ENCODE peak calls at places on chromosomes 2 and 18, in four cellular contexts. T, F, I and A are unnamed samples.

GRCh38 chr18:45119888-45120287 is 439.2 kb downstream of the SETBP1 start:
- DNase-seq in T (no peak), I (peak; percentile 31), F (no peak), A (no peak)

GRCh38 chr2:30037016-30037415 is 109.8 kb upstream of the YPEL5 start:
- DNase-seq in F (no peak), T (no peak), I (no peak), A (no peak)

GRCh38 chr2:20474757-20475566 is 28.1 kb downstream of the RHOB start:
- DNase-seq in T (no peak), I (no peak), F (no peak), A (no peak)

GRCh38 chr2:231679906-231680283 is 28.4 kb upstream of the PTMA start:
- DNase-seq in F (no peak), T (no peak), I (no peak), A (no peak)

GRCh38 chr2:241857572-241858121 is 1.0 kb downstream of the PDCD1 start:
- DNase-seq in T (no peak), I (peak; percentile 6), F (no peak), A (no peak)

GRCh38 chr2:199485732-199486335 is 28.1 kb upstream of the SATB2 start:
- DNase-seq in T (peak; percentile 29), I (peak; percentile 82), F (no peak), A (no peak)

GRCh38 chr2:227214622-227215041 is 50.2 kb downstream of the COL4A3 start:
- DNase-seq in I (no peak), T (no peak), F (no peak), A (no peak)

GRCh38 chr2:222319576-222320440 is 21.0 kb upstream of the PAX3 start:
- DNase-seq in F (no peak), T (peak; percentile 35), I (peak; percentile 80), A (no peak)

GRCh38 chr2:197675711-197676188 is 363 bp upstream of the RFTN2 start:
- DNase-seq in I (no peak), F (no peak), T (no peak), A (no peak)

GRCh38 chr2:169139993-169140767 is 70.8 kb downstream of the DHRS9 start:
- DNase-seq in T (no peak), F (no peak), I (no peak), A (no peak)

GRCh38 chr2:54535599-54536195 is 79.6 kb downstream of the SPTBN1 start:
- DNase-seq in T (peak; percentile 41), F (no peak), I (no peak), A (peak; percentile 54)

GRCh38 chr2:111219285-111219684 is 98.6 kb downstream of the BCL2L11 start:
- DNase-seq in I (no peak), F (no peak), T (no peak), A (no peak)

GRCh38 chr2:239295377-239296019 is 105.3 kb downstream of the HDAC4 start:
- DNase-seq in F (no peak), I (no peak), T (no peak), A (peak; percentile 90)

GRCh38 chr2:239298126-239298804 is 102.6 kb downstream of the HDAC4 start:
- DNase-seq in I (peak; percentile 16), T (no peak), F (peak; percentile 52), A (peak; percentile 97)

GRCh38 chr2:239296020-239296932 is 104.5 kb downstream of the HDAC4 start:
- DNase-seq in F (no peak), I (no peak), T (no peak), A (no peak)

GRCh38 chr2:239299218-239299939 is 101.4 kb downstream of the HDAC4 start:
- DNase-seq in I (peak; percentile 19), F (no peak), T (no peak), A (no peak)

GRCh38 chr2:239297142-239298125 is 103.4 kb downstream of the HDAC4 start:
- DNase-seq in I (no peak), F (no peak), T (no peak), A (no peak)
- H3K4me3 ChIP-seq in I (no peak overlapping the region), F (peak overlapping the region; percentile 61), T (no peak overlapping the region), A (peak overlapping the region; percentile 75)

DNA sequence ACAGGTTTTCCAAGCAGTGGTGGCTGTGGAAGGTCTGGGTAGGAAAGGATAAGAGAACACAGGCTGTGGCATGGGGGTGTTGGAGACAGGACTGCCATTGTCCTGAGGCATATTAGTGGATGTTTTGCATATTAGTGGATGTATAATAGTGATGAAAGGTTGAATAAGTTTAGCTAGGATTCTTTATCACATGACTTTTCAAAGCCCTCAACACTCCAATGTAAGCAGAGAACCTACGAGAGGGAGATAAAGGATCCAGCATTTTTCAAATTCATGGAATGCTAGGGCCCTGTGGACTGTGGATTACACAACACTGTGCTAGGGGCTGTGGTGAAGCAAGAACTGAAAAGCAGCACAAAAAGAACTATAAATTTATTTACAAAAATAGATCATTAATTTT is 63.2 kb downstream of the POLE4 start:
- DNase-seq in F (no peak), T (no peak), I (no peak), A (no peak)
- H3K4me3 ChIP-seq in F (no peak overlapping the region), T (no peak overlapping the region), I (no peak overlapping the region), A (no peak overlapping the region)

GRCh38 chr18:58254873-58255511 is 211.0 kb downstream of the NEDD4L start:
- DNase-seq in T (peak; percentile 46), F (no peak), I (no peak), A (no peak)

GRCh38 chr18:58258707-58259342 is 214.8 kb downstream of the NEDD4L start:
- DNase-seq in T (no peak), I (no peak), F (no peak), A (no peak)

GRCh38 chr18:58257461-58257860 is 213.4 kb downstream of the NEDD4L start:
- DNase-seq in I (no peak), F (no peak), T (no peak), A (no peak)

GRCh38 chr18:58255701-58256311 is 211.8 kb downstream of the NEDD4L start:
- DNase-seq in I (no peak), F (no peak), T (peak; percentile 12), A (no peak)

DNA sequence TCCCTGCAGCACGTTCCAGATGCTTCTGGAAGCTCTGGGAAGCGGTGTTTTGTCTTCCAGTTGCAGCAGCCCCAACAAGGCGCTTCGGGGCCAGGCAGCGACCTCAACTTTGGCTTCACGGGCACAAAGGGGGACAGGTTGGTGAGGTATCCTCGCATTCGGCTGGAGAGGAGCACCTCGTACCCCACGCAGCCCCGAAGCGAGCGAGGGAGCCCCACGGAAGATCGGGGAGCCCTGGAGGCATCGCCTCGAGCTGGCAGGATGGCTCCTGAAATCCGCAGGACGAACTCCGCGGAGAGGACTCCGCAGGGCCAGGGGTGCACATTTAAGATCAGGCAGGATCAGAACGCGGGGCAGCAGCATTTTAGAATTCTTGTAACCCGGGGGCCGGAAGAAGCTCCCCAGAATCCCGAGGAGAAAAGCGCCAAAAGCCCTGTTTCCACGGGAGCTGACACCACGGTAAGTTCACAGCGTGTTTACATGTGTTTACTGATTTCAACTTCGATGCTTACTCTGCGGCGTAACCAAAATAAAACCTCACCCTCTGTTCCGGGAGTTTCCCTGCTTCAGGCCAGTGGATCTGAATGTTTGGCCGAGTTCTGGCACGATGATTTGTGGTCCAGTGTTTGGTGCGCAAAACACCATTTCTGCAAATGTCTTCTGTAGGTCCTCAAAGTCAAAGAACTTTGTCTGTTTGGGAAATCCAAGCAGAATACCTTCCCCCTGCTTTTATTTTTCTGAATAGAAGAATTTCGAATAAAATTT is 212.5 kb downstream of the NEDD4L start:
- DNase-seq in T (no peak), I (no peak), F (no peak), A (no peak)
- H3K4me3 ChIP-seq in T (peak overlapping the region; percentile 52), I (no peak overlapping the region), F (no peak overlapping the region), A (no peak overlapping the region)

DNA sequence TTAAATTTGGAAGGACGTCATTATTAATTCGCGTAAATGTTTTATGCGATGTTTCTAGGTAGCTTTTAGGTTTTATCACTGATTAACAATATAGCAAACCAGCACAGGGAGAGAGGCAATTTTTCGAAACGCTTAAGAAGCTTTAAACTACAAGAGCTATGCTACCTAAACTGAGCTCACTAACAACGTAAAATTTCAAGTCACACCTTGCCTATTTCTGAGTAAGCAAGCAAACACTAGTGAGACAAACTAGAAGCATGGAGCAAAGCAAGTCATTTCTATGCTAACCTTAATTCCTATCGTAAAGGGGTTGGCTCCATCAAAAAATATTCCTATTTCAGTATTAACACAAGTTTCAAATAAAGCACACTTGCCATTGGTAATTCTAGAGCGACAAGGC is 1.2 kb downstream of the ITSN2 start:
- DNase-seq in F (no peak), T (no peak), I (no peak), A (no peak)
- H3K4me3 ChIP-seq in F (peak overlapping the region; percentile 98), T (peak overlapping the region; percentile 96), I (peak overlapping the region; percentile 92), A (peak overlapping the region; percentile 76)

GRCh38 chr18:49813071-49813320 is 337 bp downstream of the ACAA2 start:
- DNase-seq in I (peak; percentile 25), T (peak; percentile 45), F (no peak), A (no peak)
- H3K4me3 ChIP-seq in I (peak overlapping the region; percentile 80), T (peak overlapping the region; percentile 73), F (peak overlapping the region; percentile 90), A (peak overlapping the region; percentile 91)

GRCh38 chr2:160222546-160223281 is 22.6 kb upstream of the ITGB6 start:
- DNase-seq in I (no peak), F (no peak), T (no peak), A (no peak)

GRCh38 chr2:160221391-160222276 is 21.6 kb upstream of the ITGB6 start:
- DNase-seq in T (peak; percentile 58), F (no peak), I (no peak), A (no peak)

GRCh38 chr2:160224507-160224906 is 24.4 kb upstream of the ITGB6 start:
- DNase-seq in F (no peak), I (peak; percentile 34), T (no peak), A (no peak)

GRCh38 chr2:160224060-160224459 is 24.0 kb upstream of the ITGB6 start:
- DNase-seq in T (no peak), F (no peak), I (no peak), A (no peak)

DNA sequence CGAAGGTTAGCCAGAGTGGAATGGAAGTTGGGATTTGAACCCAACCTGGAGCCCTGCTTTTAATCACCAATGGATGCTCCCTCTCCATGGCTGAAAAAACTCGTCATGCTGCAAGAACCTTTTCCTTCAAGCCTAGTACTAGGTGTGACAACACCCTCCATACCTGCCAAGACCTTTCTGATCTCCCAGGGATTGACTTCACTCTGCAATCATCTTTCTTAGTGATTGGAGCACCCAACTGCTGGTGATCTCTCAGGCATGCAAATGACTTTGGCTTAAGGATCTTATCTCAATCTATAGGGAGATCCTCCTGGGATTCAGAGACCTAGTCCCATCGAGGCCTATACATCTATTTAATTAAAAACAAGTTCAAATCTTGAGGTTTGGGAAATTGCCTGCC is 23.5 kb upstream of the ITGB6 start:
- DNase-seq in I (no peak), T (no peak), F (no peak), A (no peak)
- H3K4me3 ChIP-seq in I (no peak overlapping the region), T (no peak overlapping the region), F (peak overlapping the region; percentile 60), A (no peak overlapping the region)